ENCODE peak calls at places on chromosomes 6 and 20, in ten cellular contexts. K is stomach, C is heart left ventricle, H is thyroid gland, T is sigmoid colon, N is breast epithelium, I is erythroblast, U is A549, P is HCT116, Z is GM12892. L is an unnamed sample.

GRCh38 chr6:83183082-83183828 is 9.8 kb downstream of the PGM3 start:
- DNase-seq in T (no peak), K (no peak), U (no peak), H (no peak), P (no peak), Z (no peak), C (peak; percentile 51), N (no peak), I (no peak), L (no peak)

GRCh38 chr20:3046677-3047462 is 1.0 kb downstream of the MRPS26 start:
- DNase-seq in C (peak; percentile 55), P (peak; percentile 34), U (no peak), N (no peak), T (no peak), K (peak; percentile 33), I (no peak), H (peak; percentile 75), Z (no peak), L (peak; percentile 45)

GRCh38 chr6:100678027-100678426 is 203.1 kb downstream of the ASCC3 start:
- DNase-seq in H (no peak), U (no peak), I (peak; percentile 16), N (no peak), C (no peak), K (no peak), Z (no peak), T (no peak), P (no peak), L (no peak)

GRCh38 chr6:122610690-122611455 is 668 bp downstream of the PKIB start:
- DNase-seq in H (peak; percentile 82), Z (peak; percentile 17), T (no peak), I (peak; percentile 12), U (peak; percentile 31), C (no peak), N (peak; percentile 25), K (peak; percentile 83), P (peak; percentile 66), L (no peak)

GRCh38 chr20:32743237-32744112 is at the start of gene COMMD7:
- DNase-seq in C (peak; percentile 69), K (peak; percentile 73), U (no peak), Z (no peak), T (peak; percentile 80), I (peak; percentile 70), H (peak; percentile 80), P (no peak), N (peak; percentile 49), L (peak; percentile 59)

GRCh38 chr6:71510856-71511255 is 222.2 kb downstream of the OGFRL1 start:
- DNase-seq in T (no peak), P (no peak), K (no peak), Z (no peak), C (no peak), U (no peak), H (no peak), N (no peak), I (no peak), L (no peak)

GRCh38 chr6:111715321-111715720 is 109.6 kb upstream of the TRAF3IP2 start:
- DNase-seq in K (no peak), Z (no peak), T (no peak), U (no peak), H (peak; percentile 82), C (no peak), I (no peak), N (no peak), P (no peak), L (no peak)

GRCh38 chr20:1535420-1536175 is 21.9 kb downstream of the SIRPD start:
- DNase-seq in N (no peak), T (peak; percentile 64), P (no peak), U (no peak), C (peak; percentile 38), Z (peak; percentile 23), H (no peak), I (no peak), K (no peak), L (peak; percentile 25)

GRCh38 chr6:38943964-38944363 is 104.6 kb upstream of the GLP1R start:
- DNase-seq in T (no peak), H (peak; percentile 39), P (no peak), Z (no peak), U (no peak), N (no peak), C (no peak), K (no peak), I (no peak), L (no peak)

GRCh38 chr6:2081155-2082138 is 164.0 kb downstream of the GMDS start:
- DNase-seq in H (no peak), K (no peak), U (no peak), Z (no peak), C (no peak), T (no peak), P (no peak), N (no peak), I (no peak), L (peak; percentile 13)

DNA sequence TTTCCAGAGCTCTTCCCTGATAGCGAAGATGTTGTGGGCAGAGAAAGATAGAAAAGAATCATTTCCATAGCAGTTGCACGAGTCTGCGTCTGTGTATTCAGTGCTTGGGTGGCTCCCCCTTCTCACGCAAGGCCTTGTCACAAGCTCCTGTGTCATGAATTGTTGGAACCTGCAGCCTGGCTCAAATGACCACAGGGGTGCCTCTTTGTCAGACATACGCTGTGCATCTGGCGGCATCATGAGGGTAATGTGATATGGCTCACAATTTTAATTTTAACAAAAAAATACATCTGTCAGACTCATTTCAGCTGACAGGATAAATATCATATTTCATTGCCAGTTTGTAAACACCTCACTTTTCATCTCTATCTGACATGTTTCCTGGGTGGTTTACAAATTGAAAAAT is 90.8 kb downstream of the CAP2 start:
- DNase-seq in T (no peak), H (no peak), C (peak; percentile 28), K (no peak), N (no peak), P (no peak), U (no peak), I (no peak), Z (no peak), L (no peak)
- TF ChIP-seq POLR2A in T (no peak), H (no peak), C (no peak), K (no peak), N (no peak), P (no peak), U (no peak), I (no peak), Z (no peak), L (no peak)

GRCh38 chr6:46730918-46731461 is 4.2 kb downstream of the PLA2G7 start:
- DNase-seq in K (no peak), T (no peak), U (no peak), I (no peak), C (no peak), N (no peak), P (no peak), H (no peak), Z (no peak), L (no peak)
- TF ChIP-seq POLR2A in K (no peak), T (no peak), U (no peak), I (no peak), C (no peak), N (no peak), P (no peak), H (no peak), Z (no peak), L (no peak)

GRCh38 chr20:62367136-62367482 is at the start of gene LAMA5:
- DNase-seq in T (peak; percentile 86), U (no peak), I (peak; percentile 58), P (no peak), H (peak; percentile 74), K (peak; percentile 72), C (peak; percentile 65), Z (peak; percentile 84), N (no peak), L (peak; percentile 85)
- TF ChIP-seq POLR2A in T (no peak), U (peak; percentile 67), I (no peak), P (peak; percentile 51), H (peak; percentile 65), K (no peak), C (peak; percentile 52), Z (no peak), N (no peak), L (no peak)

DNA sequence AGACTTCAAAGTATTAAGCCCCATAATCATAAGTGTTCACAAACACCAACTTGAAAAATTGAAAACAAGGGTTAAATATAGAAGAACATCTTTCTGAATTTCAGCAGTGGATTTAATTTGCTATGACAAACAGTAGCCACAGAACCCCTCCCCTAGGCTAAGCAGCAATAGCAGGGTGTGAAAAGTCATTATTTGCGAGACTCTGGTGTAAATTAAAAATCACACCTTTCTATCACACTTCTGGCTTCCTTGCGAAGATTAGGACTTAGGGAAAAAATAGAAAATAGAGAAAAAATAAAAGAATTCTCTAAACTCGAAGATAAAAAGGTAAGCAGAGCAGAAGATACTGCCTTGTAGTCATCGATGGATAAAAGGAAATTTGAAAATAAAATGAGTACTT is 6.1 kb downstream of the SAMD3 start:
- DNase-seq in U (no peak), K (no peak), H (no peak), N (no peak), T (no peak), C (no peak), I (no peak), P (no peak), Z (no peak), L (no peak)
- TF ChIP-seq POLR2A in U (no peak), K (no peak), H (no peak), N (no peak), T (no peak), C (no peak), I (no peak), P (no peak), Z (no peak), L (no peak)

GRCh38 chr6:132648356-132648755 is 10.6 kb downstream of the TAAR1 start:
- DNase-seq in I (no peak), K (no peak), U (no peak), T (no peak), C (no peak), N (no peak), H (no peak), P (no peak), Z (no peak), L (no peak)

GRCh38 chr6:132651062-132651461 is 7.9 kb downstream of the TAAR1 start:
- DNase-seq in N (no peak), Z (no peak), T (no peak), I (no peak), U (no peak), C (no peak), P (no peak), H (no peak), K (no peak), L (no peak)

GRCh38 chr6:132643547-132643946 is 15.4 kb downstream of the TAAR1 start:
- DNase-seq in I (no peak), N (no peak), H (no peak), C (no peak), Z (no peak), P (no peak), T (no peak), K (no peak), U (no peak), L (no peak)

GRCh38 chr6:132650413-132650812 is 8.6 kb downstream of the TAAR1 start:
- DNase-seq in U (no peak), N (no peak), K (no peak), I (no peak), P (no peak), C (no peak), H (no peak), Z (no peak), T (no peak), L (no peak)

DNA sequence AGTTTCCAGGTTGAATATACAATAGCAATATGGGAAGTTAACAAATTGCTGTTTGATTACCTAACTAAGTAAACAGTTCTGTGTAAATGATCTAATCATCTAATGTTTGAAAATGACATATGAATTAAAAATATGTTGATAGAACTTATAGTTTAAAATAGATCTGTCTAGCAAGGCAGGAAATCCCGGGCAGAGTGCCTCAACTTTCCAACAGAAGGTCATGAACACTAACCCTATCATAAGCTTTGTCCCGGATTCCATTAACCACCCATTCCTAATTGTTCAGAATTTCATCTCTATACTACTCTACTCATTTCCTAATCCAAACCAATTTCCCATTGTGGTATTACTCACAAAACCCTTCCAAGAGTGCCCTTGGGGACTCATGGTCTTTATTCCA is 10.2 kb downstream of the TAAR1 start:
- DNase-seq in T (no peak), K (no peak), H (no peak), P (no peak), C (no peak), N (no peak), U (no peak), I (no peak), Z (no peak), L (no peak)
- TF ChIP-seq POLR2A in T (no peak), K (no peak), H (no peak), P (no peak), C (no peak), N (no peak), U (no peak), I (no peak), Z (no peak), L (no peak)